ENCODE peak calls at places on chromosomes 5 and 9, in four cellular contexts. D, R, W and X are unnamed samples.

GRCh38 chr5:68330564-68330963 is 115.0 kb downstream of the PIK3R1 start:
- DNase-seq in D (no peak), R (no peak), W (no peak), X (no peak)

GRCh38 chr9:29830815-29831214 is 2257.5 kb upstream of the C9orf72 start:
- DNase-seq in D (peak), R (peak), W (no peak), X (no peak)

GRCh38 chr9:111098093-111098492 is 59.8 kb upstream of the LPAR1 start:
- DNase-seq in D (no peak), R (no peak), W (no peak), X (no peak)

GRCh38 chr5:78253201-78253600 is 41.3 kb downstream of the AP3B1 start:
- DNase-seq in D (no peak), R (no peak), W (no peak), X (no peak)

GRCh38 chr5:134438268-134438622 is 26.6 kb upstream of the CDKN2AIPNL start:
- DNase-seq in D (no peak), R (no peak), W (no peak), X (no peak)

GRCh38 chr9:10538073-10538472 is 74.7 kb downstream of the PTPRD start:
- DNase-seq in D (no peak), R (no peak), W (no peak), X (no peak)

GRCh38 chr9:73081979-73082657 is 69.5 kb upstream of the ANXA1 start:
- DNase-seq in D (peak), R (peak), W (peak), X (no peak)

GRCh38 chr9:99211746-99212145 is 10.0 kb downstream of the ALG2 start:
- DNase-seq in D (no peak), R (peak), W (no peak), X (no peak)

GRCh38 chr5:140293091-140293996 is 9.6 kb downstream of the PFDN1 start:
- DNase-seq in D (no peak), R (peak), W (no peak), X (no peak)

GRCh38 chr5:545641-546375 is 21.6 kb upstream of the SLC9A3 start:
- DNase-seq in D (no peak), R (no peak), W (no peak), X (no peak)

GRCh38 chr5:135235002-135235401 is 164.0 kb downstream of the MACROH2A1 start:
- DNase-seq in D (no peak), R (no peak), W (no peak), X (no peak)

GRCh38 chr9:109289186-109289585 is 31.7 kb downstream of the EPB41L4B start:
- DNase-seq in D (no peak), R (no peak), W (no peak), X (no peak)

GRCh38 chr5:52771343-52772039 is 16.2 kb upstream of the ITGA1 start:
- DNase-seq in D (no peak), R (no peak), W (no peak), X (no peak)

GRCh38 chr5:100900796-100901731 is 2.0 kb downstream of the ST8SIA4 start:
- DNase-seq in D (peak), R (no peak), W (no peak), X (peak)

GRCh38 chr9:2621678-2622360 is at the start of gene VLDLR:
- DNase-seq in D (peak), R (no peak), W (peak), X (no peak)

GRCh38 chr9:131747352-131747751 is 7.5 kb upstream of the RAPGEF1 start:
- DNase-seq in D (no peak), R (peak), W (no peak), X (no peak)

GRCh38 chr5:35246411-35246810 is 16.1 kb upstream of the PRLR start:
- DNase-seq in D (no peak), R (peak), W (no peak), X (no peak)

GRCh38 chr5:75894482-75894881 is 177.2 kb upstream of the POC5 start:
- DNase-seq in D (no peak), R (peak), W (no peak), X (no peak)

GRCh38 chr5:43428034-43428712 is 16.0 kb upstream of the CCL28 start:
- DNase-seq in D (no peak), R (no peak), W (no peak), X (no peak)

GRCh38 chr5:133969654-133970324 is 1.4 kb upstream of the C5orf15 start:
- DNase-seq in D (no peak), R (peak), W (no peak), X (peak)

GRCh38 chr5:40383719-40384651 is 295.7 kb upstream of the PTGER4 start:
- DNase-seq in D (no peak), R (no peak), W (no peak), X (no peak)

GRCh38 chr5:177557041-177557647 is 2.8 kb upstream of the FAM193B start:
- DNase-seq in D (no peak), R (peak), W (peak), X (no peak)

GRCh38 chr5:57334475-57334874 is 148.1 kb downstream of the ACTBL2 start:
- DNase-seq in D (no peak), R (no peak), W (no peak), X (no peak)

GRCh38 chr5:95484421-95484820 is 70.4 kb downstream of the SKIC3 start:
- DNase-seq in D (no peak), R (no peak), W (no peak), X (no peak)

GRCh38 chr5:92429642-92430041 is 1046.5 kb upstream of the ARRDC3 start:
- DNase-seq in D (no peak), R (no peak), W (no peak), X (no peak)

GRCh38 chr5:73603998-73604397 is 22.0 kb upstream of the ARHGEF28 start:
- DNase-seq in D (no peak), R (no peak), W (no peak), X (no peak)

GRCh38 chr5:142314129-142314528 is 10.7 kb downstream of the SPRY4 start:
- DNase-seq in D (no peak), R (no peak), W (no peak), X (no peak)

GRCh38 chr9:35827486-35827885 is 1.0 kb downstream of the FAM221B start:
- DNase-seq in D (no peak), R (no peak), W (no peak), X (no peak)

GRCh38 chr5:176501333-176501732 is 35.9 kb downstream of the RNF44 start:
- DNase-seq in D (no peak), R (no peak), W (no peak), X (no peak)

GRCh38 chr9:70411930-70412677 is 2.4 kb downstream of the KLF9 start:
- DNase-seq in D (peak), R (peak), W (peak), X (peak)

GRCh38 chr5:89399553-89399952 is 516.6 kb upstream of the MEF2C start:
- DNase-seq in D (no peak), R (no peak), W (no peak), X (no peak)

GRCh38 chr9:121073038-121073437 is 1.7 kb upstream of the CNTRL start:
- DNase-seq in D (no peak), R (no peak), W (no peak), X (no peak)

GRCh38 chr9:10130061-10130675 is 482.6 kb downstream of the PTPRD start:
- DNase-seq in D (no peak), R (no peak), W (no peak), X (no peak)

GRCh38 chr5:4700082-4700481 is 440.0 kb upstream of the ADAMTS16 start:
- DNase-seq in D (peak), R (peak), W (peak), X (no peak)

GRCh38 chr9:749712-750111 is 91.8 kb upstream of the DMRT1 start:
- DNase-seq in D (no peak), R (no peak), W (no peak), X (no peak)

GRCh38 chr5:16312786-16313185 is 133.2 kb upstream of the MARCHF11 start:
- DNase-seq in D (no peak), R (no peak), W (no peak), X (no peak)

GRCh38 chr5:16311666-16312065 is 132.1 kb upstream of the MARCHF11 start:
- DNase-seq in D (no peak), R (no peak), W (no peak), X (no peak)

GRCh38 chr5:16313761-16314160 is 134.2 kb upstream of the MARCHF11 start:
- DNase-seq in D (no peak), R (no peak), W (no peak), X (no peak)
- TF ChIP-seq FOXK2 in D (no peak), R (no peak), W (no peak), X (no peak)

GRCh38 chr5:159184858-159185381 is 24.4 kb downstream of the RNF145 start:
- DNase-seq in D (no peak), R (no peak), W (no peak), X (no peak)
- TF ChIP-seq FOXK2 in D (no peak), R (no peak), W (no peak), X (no peak)

DNA sequence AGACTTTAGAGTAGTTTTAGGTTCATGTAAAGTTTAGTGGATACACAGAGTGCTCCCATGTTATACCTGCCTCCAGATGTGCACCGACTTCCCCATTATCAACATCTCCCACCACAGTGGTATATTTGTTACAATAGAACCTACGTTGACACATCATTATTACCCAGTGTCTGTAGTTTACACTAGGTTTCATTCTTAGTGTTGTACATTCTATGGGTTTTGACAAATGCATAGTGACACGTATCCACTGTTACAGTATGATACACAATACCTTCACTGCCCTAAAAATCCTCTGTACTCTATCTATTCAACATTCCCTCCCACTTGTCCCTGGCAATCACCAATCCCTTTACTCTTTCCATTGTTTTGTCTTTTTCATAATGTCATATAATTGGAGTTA is 34.3 kb upstream of the CRHBP start:
- DNase-seq in D (no peak), R (no peak), W (no peak), X (no peak)
- TF ChIP-seq FOXK2 in D (no peak), R (no peak), W (no peak), X (no peak)

DNA sequence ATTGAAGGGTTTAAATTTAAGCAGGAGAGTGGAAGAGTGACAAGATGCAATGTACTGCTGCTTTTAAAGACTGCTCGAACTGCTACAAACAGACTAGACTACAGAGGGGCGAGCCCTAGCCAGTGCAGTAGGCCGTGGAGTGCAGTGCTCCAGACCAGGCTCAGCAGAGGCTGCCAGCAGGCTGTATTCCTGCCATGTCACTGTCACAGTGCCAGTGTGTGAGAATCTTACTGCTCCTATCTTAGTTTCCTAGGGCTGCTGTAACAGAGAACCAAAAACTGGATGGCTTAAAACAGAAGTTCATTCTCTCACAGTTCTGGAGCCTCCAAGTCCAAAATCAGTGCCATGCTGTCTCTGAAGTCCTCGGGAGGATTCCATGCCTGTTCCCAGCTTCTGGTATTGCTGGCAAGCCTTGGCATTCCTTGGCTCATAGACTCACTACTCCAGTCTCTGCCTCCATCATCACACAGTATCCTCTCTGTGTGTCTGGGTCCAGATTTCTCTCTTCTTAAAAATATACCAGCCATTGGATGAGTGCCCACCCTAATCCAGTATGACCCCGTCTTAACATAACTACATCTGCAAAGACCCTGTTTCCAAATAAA is 75.0 kb upstream of the SAP30L start:
- DNase-seq in D (no peak), R (no peak), W (no peak), X (no peak)
- TF ChIP-seq FOXK2 in D (no peak), R (no peak), W (no peak), X (no peak)

DNA sequence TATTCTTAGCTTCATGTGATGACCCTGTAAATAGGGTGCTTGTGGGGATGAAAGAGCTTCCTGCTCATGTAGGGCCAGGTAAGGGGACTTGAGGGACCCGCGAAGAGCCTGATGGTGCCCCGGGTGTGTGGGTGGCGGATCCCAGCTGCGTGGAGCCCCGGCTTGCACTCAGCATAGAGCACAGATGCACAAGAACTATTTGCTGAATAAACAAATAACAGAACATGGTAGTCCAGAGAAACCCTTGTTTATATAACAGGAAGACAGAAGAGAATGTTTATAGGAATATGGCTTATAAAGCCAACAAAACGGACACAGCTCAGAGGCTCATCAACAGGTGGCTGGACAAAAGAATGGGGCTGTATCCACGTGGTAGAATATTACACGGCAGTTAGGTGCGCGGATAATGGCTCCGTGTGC is 106.9 kb upstream of the COL5A1 start:
- DNase-seq in D (no peak), R (no peak), W (no peak), X (no peak)
- TF ChIP-seq FOXK2 in D (no peak), R (no peak), W (no peak), X (no peak)

GRCh38 chr9:78132688-78133033 is 101.0 kb upstream of the GNAQ start:
- DNase-seq in D (no peak), R (no peak), W (no peak), X (no peak)

GRCh38 chr9:78130853-78131252 is 99.2 kb upstream of the GNAQ start:
- DNase-seq in D (no peak), R (no peak), W (no peak), X (no peak)

GRCh38 chr9:78127271-78128225 is 95.9 kb upstream of the GNAQ start:
- DNase-seq in D (no peak), R (no peak), W (no peak), X (no peak)

GRCh38 chr9:78131969-78132687 is 100.5 kb upstream of the GNAQ start:
- DNase-seq in D (no peak), R (no peak), W (no peak), X (no peak)

DNA sequence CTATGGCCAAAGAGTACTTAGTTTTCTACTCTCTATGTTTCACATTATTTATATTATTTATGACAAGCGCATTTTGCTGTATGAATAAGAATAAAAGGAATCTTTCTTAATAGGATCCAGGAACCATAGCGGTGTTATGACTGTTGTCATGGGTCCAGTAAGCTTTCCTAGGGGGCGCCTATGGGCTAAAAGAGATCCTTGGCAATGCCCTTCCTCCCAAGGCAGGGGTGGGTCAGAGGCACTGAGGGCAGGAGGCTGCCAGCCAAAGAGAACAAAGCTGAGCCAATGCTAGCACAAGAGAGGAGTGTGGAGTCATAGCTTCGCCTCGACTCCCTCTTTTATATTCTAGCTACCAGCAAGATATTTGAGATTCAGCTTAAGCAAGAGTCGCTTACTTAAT is 98.4 kb upstream of the GNAQ start:
- DNase-seq in D (peak), R (no peak), W (no peak), X (no peak)
- TF ChIP-seq FOXK2 in D (no peak), R (no peak), W (no peak), X (no peak)

GRCh38 chr5:15500326-15500958 is 462 bp downstream of the FBXL7 start:
- DNase-seq in D (peak), R (no peak), W (no peak), X (no peak)
- TF ChIP-seq FOXK2 in D (no peak), R (no peak), W (no peak), X (no peak)